ENCODE peak calls at places on chromosomes 7 and 10, in four cellular contexts. V, W, H and G are unnamed samples.

GRCh38 chr7:17159500-17160037 is 138.9 kb upstream of the AHR start:
- DNase-seq in V (no peak), W (no peak), H (no peak), G (no peak)

GRCh38 chr7:85287126-85287825 is 100.4 kb upstream of the SEMA3D start:
- DNase-seq in V (no peak), W (peak), H (no peak), G (no peak)

GRCh38 chr7:100825760-100826545 is 1.4 kb downstream of the EPHB4 start:
- DNase-seq in V (peak), W (peak), H (no peak), G (no peak)

GRCh38 chr10:132416566-132417248 is 19.7 kb downstream of the PWWP2B start:
- DNase-seq in V (no peak), W (no peak), H (no peak), G (no peak)

GRCh38 chr10:110822708-110823291 is 48.9 kb upstream of the PDCD4 start:
- DNase-seq in V (peak), W (no peak), H (no peak), G (no peak)

GRCh38 chr10:113053881-113054280 is 103.8 kb downstream of the TCF7L2 start:
- DNase-seq in V (peak), W (peak), H (no peak), G (no peak)

GRCh38 chr7:50788393-50788792 is 5.7 kb upstream of the GRB10 start:
- DNase-seq in V (no peak), W (no peak), H (no peak), G (no peak)

GRCh38 chr7:40571796-40572195 is 437.0 kb downstream of the SUGCT start:
- DNase-seq in V (no peak), W (peak), H (no peak), G (no peak)

GRCh38 chr7:97006146-97006950 is 995 bp downstream of the DLX6 start:
- DNase-seq in V (peak), W (peak), H (no peak), G (no peak)

GRCh38 chr7:133428876-133429275 is 176.0 kb downstream of the EXOC4 start:
- DNase-seq in V (no peak), W (no peak), H (no peak), G (no peak)

GRCh38 chr7:15555385-15555859 is 6.4 kb downstream of the AGMO start:
- DNase-seq in V (no peak), W (no peak), H (no peak), G (no peak)

GRCh38 chr7:156088115-156088514 is 275.9 kb upstream of the SHH start:
- DNase-seq in V (no peak), W (no peak), H (no peak), G (no peak)

GRCh38 chr10:76210241-76210640 is 778.8 kb downstream of the LRMDA start:
- DNase-seq in V (no peak), W (no peak), H (no peak), G (no peak)

GRCh38 chr7:94874036-94874745 is 33.2 kb upstream of the PPP1R9A start:
- DNase-seq in V (no peak), W (no peak), H (no peak), G (no peak)

GRCh38 chr7:157150825-157151412 is 12.2 kb downstream of the UBE3C start:
- DNase-seq in V (peak), W (peak), H (no peak), G (no peak)

GRCh38 chr7:24894670-24895221 is 85.2 kb downstream of the OSBPL3 start:
- DNase-seq in V (peak), W (no peak), H (no peak), G (no peak)

GRCh38 chr10:43395571-43396060 is 13.4 kb downstream of the HNRNPF start:
- DNase-seq in V (peak), W (peak), H (no peak), G (no peak)

GRCh38 chr10:47088656-47089354 is 177.6 kb downstream of the PTPN20 start:
- DNase-seq in V (no peak), W (no peak), H (no peak), G (no peak)

GRCh38 chr10:75404335-75405200 is 3.0 kb upstream of the ZNF503 start:
- DNase-seq in V (peak), W (peak), H (no peak), G (peak)

GRCh38 chr10:71714055-71714454 is 5.5 kb downstream of the C10orf105 start:
- DNase-seq in V (no peak), W (no peak), H (no peak), G (no peak)

GRCh38 chr7:120168066-120168465 is 104.9 kb upstream of the KCND2 start:
- DNase-seq in V (no peak), W (peak), H (no peak), G (no peak)

GRCh38 chr10:70555371-70555770 is 47.2 kb downstream of the PRF1 start:
- DNase-seq in V (no peak), W (no peak), H (no peak), G (no peak)

GRCh38 chr7:74454948-74455804 is 1.5 kb downstream of the GTF2IRD1 start:
- DNase-seq in V (no peak), W (no peak), H (no peak), G (no peak)

GRCh38 chr7:99042957-99043356 is 101.0 kb downstream of the SMURF1 start:
- DNase-seq in V (no peak), W (peak), H (no peak), G (peak)

GRCh38 chr7:66442385-66442784 is 186.3 kb upstream of the KCTD7 start:
- DNase-seq in V (no peak), W (no peak), H (no peak), G (no peak)

GRCh38 chr7:78134256-78134655 is 335.7 kb downstream of the PHTF2 start:
- DNase-seq in V (peak), W (peak), H (no peak), G (no peak)

GRCh38 chr10:76115471-76116155 is 684.2 kb downstream of the LRMDA start:
- DNase-seq in V (no peak), W (peak), H (no peak), G (no peak)

GRCh38 chr10:63822496-63822895 is 301.3 kb downstream of the REEP3 start:
- DNase-seq in V (no peak), W (no peak), H (no peak), G (no peak)

GRCh38 chr7:28160551-28160991 is 20.0 kb downstream of the JAZF1 start:
- DNase-seq in V (no peak), W (peak), H (no peak), G (no peak)

GRCh38 chr7:151060416-151061234 is 1.2 kb downstream of the SLC4A2 start:
- DNase-seq in V (no peak), W (peak), H (no peak), G (no peak)

GRCh38 chr10:67697646-67698245 is 1.8 kb upstream of the CTNNA3 start:
- DNase-seq in V (peak), W (peak), H (no peak), G (no peak)

GRCh38 chr10:132388901-132389630 is 7.9 kb upstream of the PWWP2B start:
- DNase-seq in V (peak), W (no peak), H (no peak), G (peak)

GRCh38 chr7:139923090-139923489 is 94.0 kb downstream of the TBXAS1 start:
- DNase-seq in V (no peak), W (no peak), H (no peak), G (no peak)

GRCh38 chr10:103153302-103153759 is 39.7 kb downstream of the NT5C2 start:
- DNase-seq in V (peak), W (peak), H (no peak), G (no peak)